ENCODE peak calls at places on chromosomes 6 and 20, in five cellular contexts. One of them, this sample, is unnamed.

GRCh38 chr6:83341765-83342164 is 89.1 kb downstream of the ME1 start:
- DNase-seq in NCI-H1092: no peak
- DNase-seq in ureter: no peak
- DNase-seq in DMS79 treated with DMSO at 0.1 percent for 48 hours: no peak
- DNase-seq in EL: no peak
- DNase-seq in this sample: no peak

GRCh38 chr20:58775371-58775770 is 75.3 kb downstream of the GNAS-AS1 start:
- DNase-seq in NCI-H1092: no peak
- DNase-seq in ureter: no peak
- DNase-seq in EL: no peak
- DNase-seq in DMS79 treated with DMSO at 0.1 percent for 48 hours: no peak
- DNase-seq in this sample: no peak

GRCh38 chr20:32064667-32065066 is 12.6 kb downstream of the HCK start:
- DNase-seq in EL: no peak
- DNase-seq in DMS79 treated with DMSO at 0.1 percent for 48 hours: no peak
- DNase-seq in ureter: no peak
- DNase-seq in NCI-H1092: no peak
- DNase-seq in this sample: no peak

GRCh38 chr20:56202493-56203077 is 45.9 kb upstream of the MC3R start:
- DNase-seq in DMS79 treated with DMSO at 0.1 percent for 48 hours: no peak
- DNase-seq in NCI-H1092: no peak
- DNase-seq in ureter: no peak
- DNase-seq in EL: peak
- DNase-seq in this sample: no peak

GRCh38 chr6:99605074-99605726 is 1.4 kb upstream of the PRDM13 start:
- DNase-seq in NCI-H1092: no peak
- DNase-seq in EL: no peak
- DNase-seq in ureter: no peak
- DNase-seq in DMS79 treated with DMSO at 0.1 percent for 48 hours: no peak
- DNase-seq in this sample: no peak

GRCh38 chr6:100099189-100100074 is 105.4 kb upstream of the MCHR2 start:
- DNase-seq in EL: peak
- DNase-seq in NCI-H1092: no peak
- DNase-seq in ureter: no peak
- DNase-seq in DMS79 treated with DMSO at 0.1 percent for 48 hours: peak
- DNase-seq in this sample: no peak

GRCh38 chr6:149925253-149925973 is 2.5 kb upstream of the RAET1G start:
- DNase-seq in EL: peak
- DNase-seq in DMS79 treated with DMSO at 0.1 percent for 48 hours: no peak
- DNase-seq in ureter: peak
- DNase-seq in NCI-H1092: no peak
- DNase-seq in this sample: no peak

GRCh38 chr20:2470051-2470431 is 548 bp downstream of the SNRPB start:
- DNase-seq in ureter: peak
- DNase-seq in NCI-H1092: peak
- DNase-seq in DMS79 treated with DMSO at 0.1 percent for 48 hours: peak
- DNase-seq in EL: peak
- DNase-seq in this sample: no peak

GRCh38 chr6:2807342-2808090 is 34.1 kb downstream of the SERPINB1 start:
- DNase-seq in EL: no peak
- DNase-seq in NCI-H1092: no peak
- DNase-seq in ureter: no peak
- DNase-seq in DMS79 treated with DMSO at 0.1 percent for 48 hours: no peak
- DNase-seq in this sample: no peak

GRCh38 chr20:16445482-16445881 is 127.8 kb downstream of the KIF16B start:
- DNase-seq in ureter: no peak
- DNase-seq in NCI-H1092: no peak
- DNase-seq in EL: no peak
- DNase-seq in DMS79 treated with DMSO at 0.1 percent for 48 hours: no peak
- DNase-seq in this sample: no peak

GRCh38 chr6:119501798-119502483 is 152.4 kb upstream of the MAN1A1 start:
- DNase-seq in DMS79 treated with DMSO at 0.1 percent for 48 hours: no peak
- DNase-seq in ureter: no peak
- DNase-seq in NCI-H1092: no peak
- DNase-seq in EL: no peak
- DNase-seq in this sample: no peak

GRCh38 chr6:134005824-134006223 is 46.6 kb downstream of the SLC2A12 start:
- DNase-seq in NCI-H1092: no peak
- DNase-seq in ureter: no peak
- DNase-seq in DMS79 treated with DMSO at 0.1 percent for 48 hours: no peak
- DNase-seq in EL: no peak
- DNase-seq in this sample: no peak

GRCh38 chr6:4647414-4648365 is 128.5 kb upstream of the CDYL start:
- DNase-seq in NCI-H1092: peak
- DNase-seq in DMS79 treated with DMSO at 0.1 percent for 48 hours: peak
- DNase-seq in EL: peak
- DNase-seq in ureter: peak
- DNase-seq in this sample: peak

GRCh38 chr6:7758456-7758855 is 32.6 kb downstream of the BMP6 start:
- DNase-seq in NCI-H1092: no peak
- DNase-seq in DMS79 treated with DMSO at 0.1 percent for 48 hours: peak
- DNase-seq in ureter: no peak
- DNase-seq in EL: peak
- DNase-seq in this sample: peak

GRCh38 chr20:17469631-17470030 is 61.5 kb downstream of the BFSP1 start:
- DNase-seq in DMS79 treated with DMSO at 0.1 percent for 48 hours: no peak
- DNase-seq in ureter: no peak
- DNase-seq in NCI-H1092: no peak
- DNase-seq in EL: no peak
- DNase-seq in this sample: no peak

GRCh38 chr20:62818592-62819493 is 2.0 kb downstream of the COL9A3 start:
- DNase-seq in NCI-H1092: peak
- DNase-seq in EL: peak
- DNase-seq in DMS79 treated with DMSO at 0.1 percent for 48 hours: peak
- DNase-seq in ureter: peak
- DNase-seq in this sample: no peak

GRCh38 chr6:66210964-66211363 is 503.9 kb upstream of the EYS start:
- DNase-seq in NCI-H1092: no peak
- DNase-seq in DMS79 treated with DMSO at 0.1 percent for 48 hours: no peak
- DNase-seq in ureter: no peak
- DNase-seq in EL: no peak
- DNase-seq in this sample: no peak

GRCh38 chr20:63145156-63145555 is 70.8 kb downstream of the YTHDF1 start:
- DNase-seq in DMS79 treated with DMSO at 0.1 percent for 48 hours: no peak
- DNase-seq in EL: peak
- DNase-seq in NCI-H1092: no peak
- DNase-seq in ureter: no peak
- DNase-seq in this sample: no peak

GRCh38 chr20:51768759-51769517 is 748 bp upstream of the ATP9A start:
- DNase-seq in ureter: no peak
- DNase-seq in DMS79 treated with DMSO at 0.1 percent for 48 hours: peak
- DNase-seq in EL: no peak
- DNase-seq in NCI-H1092: no peak
- DNase-seq in this sample: no peak

GRCh38 chr6:16909599-16910360 is 148.5 kb upstream of the ATXN1 start:
- DNase-seq in DMS79 treated with DMSO at 0.1 percent for 48 hours: no peak
- DNase-seq in NCI-H1092: no peak
- DNase-seq in ureter: no peak
- DNase-seq in EL: peak
- DNase-seq in this sample: peak

GRCh38 chr6:116465246-116465645 is 4.1 kb downstream of the CALHM6 start:
- DNase-seq in DMS79 treated with DMSO at 0.1 percent for 48 hours: peak
- DNase-seq in NCI-H1092: no peak
- DNase-seq in EL: no peak
- DNase-seq in ureter: no peak
- DNase-seq in this sample: no peak

GRCh38 chr20:21105429-21106170 is 558 bp downstream of the LINC00237 start:
- DNase-seq in EL: peak
- DNase-seq in DMS79 treated with DMSO at 0.1 percent for 48 hours: no peak
- DNase-seq in NCI-H1092: no peak
- DNase-seq in ureter: no peak
- DNase-seq in this sample: no peak

GRCh38 chr20:16647875-16648597 is 74.8 kb upstream of the KIF16B start:
- DNase-seq in ureter: no peak
- DNase-seq in DMS79 treated with DMSO at 0.1 percent for 48 hours: no peak
- DNase-seq in NCI-H1092: no peak
- DNase-seq in EL: no peak
- DNase-seq in this sample: no peak

GRCh38 chr6:87702589-87702945 is 534 bp upstream of the AKIRIN2 start:
- DNase-seq in DMS79 treated with DMSO at 0.1 percent for 48 hours: no peak
- DNase-seq in NCI-H1092: no peak
- DNase-seq in ureter: no peak
- DNase-seq in EL: peak
- DNase-seq in this sample: no peak

GRCh38 chr20:49366687-49367086 is 88.8 kb upstream of the ZNFX1 start:
- DNase-seq in ureter: no peak
- DNase-seq in DMS79 treated with DMSO at 0.1 percent for 48 hours: no peak
- DNase-seq in EL: no peak
- DNase-seq in NCI-H1092: no peak
- DNase-seq in this sample: no peak

GRCh38 chr6:136772685-136773472 is 19.4 kb downstream of the MAP3K5 start:
- DNase-seq in ureter: no peak
- DNase-seq in DMS79 treated with DMSO at 0.1 percent for 48 hours: peak
- DNase-seq in EL: no peak
- DNase-seq in NCI-H1092: no peak
- DNase-seq in this sample: no peak

GRCh38 chr6:158703840-158704822 is 54.3 kb downstream of the SYTL3 start:
- DNase-seq in EL: peak
- DNase-seq in NCI-H1092: peak
- DNase-seq in ureter: peak
- DNase-seq in DMS79 treated with DMSO at 0.1 percent for 48 hours: peak
- DNase-seq in this sample: no peak

GRCh38 chr20:50003253-50003656 is 20.5 kb downstream of the SNAI1 start:
- DNase-seq in DMS79 treated with DMSO at 0.1 percent for 48 hours: no peak
- DNase-seq in NCI-H1092: no peak
- DNase-seq in ureter: no peak
- DNase-seq in EL: peak
- DNase-seq in this sample: no peak

GRCh38 chr20:17430515-17430914 is 100.7 kb downstream of the BFSP1 start:
- DNase-seq in EL: no peak
- DNase-seq in ureter: no peak
- DNase-seq in DMS79 treated with DMSO at 0.1 percent for 48 hours: no peak
- DNase-seq in NCI-H1092: peak
- DNase-seq in this sample: no peak

GRCh38 chr20:21096321-21097043 is 9.7 kb downstream of the LINC00237 start:
- DNase-seq in EL: peak
- DNase-seq in ureter: no peak
- DNase-seq in DMS79 treated with DMSO at 0.1 percent for 48 hours: peak
- DNase-seq in NCI-H1092: peak
- DNase-seq in this sample: no peak

GRCh38 chr6:146990284-146990683 is 213.9 kb upstream of the STXBP5 start:
- DNase-seq in DMS79 treated with DMSO at 0.1 percent for 48 hours: no peak
- DNase-seq in ureter: no peak
- DNase-seq in NCI-H1092: no peak
- DNase-seq in EL: peak
- DNase-seq in this sample: no peak

GRCh38 chr6:158799051-158799792 is 19.9 kb downstream of the EZR start:
- DNase-seq in ureter: peak
- DNase-seq in DMS79 treated with DMSO at 0.1 percent for 48 hours: peak
- DNase-seq in NCI-H1092: peak
- DNase-seq in EL: peak
- DNase-seq in this sample: no peak